ENCODE peak calls at places on chromosomes 1 and 21, in nine cellular contexts. L is right lobe of liver; R is thoracic aorta; E is astrocyte; Y is heart right ventricle; S is tibial artery; V is effector memory CD4-positive, alpha-beta T cell; X is SJSA1; W is GM12878. M is an unnamed sample. For H3K4me1, the result is how much of the 10 kb centered on the place peaks cover.

GRCh38 chr1:94481473-94481933 is 60.1 kb downstream of the F3 start:
- DNase-seq in R (no peak), S (no peak), Y (no peak), E (peak), W (peak), V (peak), L (no peak), X (peak), M (peak)

GRCh38 chr1:93506140-93506539 is 58.2 kb downstream of the FNBP1L start:
- DNase-seq in S (no peak), Y (no peak), W (no peak), R (no peak), V (no peak), L (no peak), E (no peak), X (no peak), M (no peak)

GRCh38 chr1:200893411-200893901 is 1.2 kb upstream of the INAVA start:
- DNase-seq in V (no peak), S (no peak), Y (no peak), W (no peak), X (no peak), L (no peak), E (no peak), R (no peak), M (no peak)

GRCh38 chr1:86429830-86430229 is 5.9 kb downstream of the CLCA2 start:
- DNase-seq in L (no peak), V (no peak), Y (no peak), E (peak), X (peak), W (no peak), S (peak), R (peak), M (no peak)

GRCh38 chr1:53107570-53108322 is 34.7 kb downstream of the SLC1A7 start:
- DNase-seq in E (peak), W (no peak), V (no peak), X (peak), L (no peak), Y (no peak), S (no peak), R (no peak), M (no peak)

GRCh38 chr1:21324368-21325137 is 34.3 kb upstream of the ECE1 start:
- DNase-seq in X (peak), E (peak), S (peak), Y (peak), R (peak), L (no peak), W (peak), V (peak), M (peak)

GRCh38 chr1:209355415-209355814 is 228.1 kb upstream of the CAMK1G start:
- DNase-seq in R (no peak), L (no peak), S (no peak), X (no peak), W (no peak), Y (no peak), V (no peak), E (no peak), M (no peak)

GRCh38 chr1:210302501-210302900 is 26.2 kb upstream of the HHAT start:
- DNase-seq in L (no peak), X (no peak), S (peak), Y (no peak), E (no peak), V (no peak), W (no peak), R (peak), M (peak)

GRCh38 chr21:14687277-14687642 is 141.1 kb upstream of the SAMSN1 start:
- DNase-seq in Y (no peak), S (no peak), X (no peak), L (no peak), W (peak), E (no peak), V (no peak), R (no peak), M (no peak)

GRCh38 chr1:110460253-110461220 is 9.6 kb downstream of the PROK1 start:
- DNase-seq in Y (peak), V (peak), L (no peak), E (peak), W (peak), X (peak), R (peak), S (peak), M (peak)

GRCh38 chr1:14913475-14914155 is 239.9 kb upstream of the TMEM51 start:
- DNase-seq in S (no peak), Y (no peak), V (no peak), W (peak), X (no peak), L (no peak), R (no peak), E (no peak), M (no peak)

GRCh38 chr1:22329171-22329540 is 122.5 kb upstream of the ZBTB40 start:
- DNase-seq in L (no peak), V (no peak), Y (no peak), W (no peak), X (no peak), S (no peak), R (no peak), E (no peak), M (no peak)

GRCh38 chr1:109783436-109783835 is 19.7 kb upstream of the EPS8L3 start:
- DNase-seq in W (no peak), R (no peak), X (peak), Y (peak), V (no peak), E (peak), S (no peak), L (peak), M (peak)

GRCh38 chr1:96979287-96979686 is 257.7 kb downstream of the PTBP2 start:
- DNase-seq in V (no peak), S (no peak), E (no peak), R (no peak), L (no peak), Y (no peak), W (no peak), X (no peak), M (no peak)

GRCh38 chr21:33069994-33070811 is at the start of gene OLIG1:
- DNase-seq in Y (peak), V (no peak), E (peak), S (no peak), X (no peak), W (no peak), R (no peak), L (peak), M (peak)

GRCh38 chr1:178942285-178943218 is 71.7 kb upstream of the ANGPTL1 start:
- DNase-seq in W (no peak), L (no peak), Y (no peak), E (peak), S (peak), V (no peak), X (peak), R (no peak), M (peak)

GRCh38 chr1:159989581-159989980 is 35.5 kb upstream of the SLAMF9 start:
- DNase-seq in L (no peak), W (no peak), S (no peak), X (no peak), E (no peak), Y (no peak), V (no peak), R (no peak), M (no peak)

GRCh38 chr1:155872527-155872926 is 13.2 kb downstream of the SYT11 start:
- DNase-seq in W (no peak), L (no peak), R (no peak), X (no peak), V (no peak), S (no peak), E (no peak), Y (no peak), M (peak)

GRCh38 chr1:61389926-61390845 is 307.8 kb downstream of the NFIA start:
- DNase-seq in V (no peak), L (no peak), E (no peak), R (no peak), X (no peak), Y (no peak), S (no peak), W (no peak), M (no peak)

GRCh38 chr21:30336596-30336995 is 898 bp downstream of the KRTAP27-1 start:
- DNase-seq in R (no peak), L (no peak), S (no peak), V (no peak), W (no peak), X (no peak), E (no peak), Y (no peak), M (no peak)

GRCh38 chr1:208264469-208265126 is 20.4 kb upstream of the PLXNA2 start:
- DNase-seq in L (no peak), Y (no peak), V (no peak), W (no peak), E (peak), R (no peak), X (no peak), S (no peak), M (peak)

GRCh38 chr21:14762309-14762708 is 216.2 kb upstream of the SAMSN1 start:
- DNase-seq in V (no peak), E (no peak), R (no peak), X (no peak), S (no peak), Y (no peak), L (no peak), W (no peak), M (no peak)

GRCh38 chr1:211088156-211088555 is 45.8 kb downstream of the KCNH1 start:
- DNase-seq in X (no peak), L (no peak), E (no peak), S (no peak), R (no peak), Y (no peak), W (no peak), V (no peak), M (no peak)

GRCh38 chr1:175968486-175969182 is 225.2 kb upstream of the TNR start:
- DNase-seq in E (peak), R (no peak), Y (no peak), L (no peak), W (no peak), V (no peak), X (no peak), S (no peak), M (no peak)

GRCh38 chr1:27862671-27863551 is 9.4 kb upstream of the THEMIS2 start:
- DNase-seq in V (no peak), E (peak), L (peak), X (peak), R (no peak), S (peak), Y (no peak), W (peak), M (no peak)

GRCh38 chr1:181817091-181817490 is 244.4 kb downstream of the ZNF648 start:
- DNase-seq in X (no peak), E (no peak), Y (no peak), S (no peak), W (no peak), L (no peak), R (no peak), V (no peak), M (no peak)

GRCh38 chr1:15201221-15201620 is 45.8 kb upstream of the FHAD1 start:
- DNase-seq in E (no peak), S (no peak), W (no peak), Y (no peak), V (no peak), X (no peak), R (no peak), L (no peak), M (no peak)

GRCh38 chr1:55010887-55011217 is 12.1 kb downstream of the BSND start:
- DNase-seq in R (no peak), Y (no peak), W (no peak), L (peak), V (no peak), S (no peak), X (no peak), E (no peak), M (no peak)

GRCh38 chr1:25048728-25049127 is 118.7 kb upstream of the RUNX3 start:
- DNase-seq in X (no peak), R (no peak), W (no peak), Y (no peak), L (no peak), E (no peak), V (no peak), S (no peak), M (no peak)

GRCh38 chr21:46111857-46112730 is 14.2 kb downstream of the COL6A2 start:
- DNase-seq in X (no peak), R (peak), Y (peak), W (no peak), E (no peak), L (peak), V (no peak), S (peak), M (peak)

GRCh38 chr1:69967245-69967766 is 238.1 kb downstream of the LRRC40 start:
- DNase-seq in W (no peak), X (no peak), V (no peak), Y (no peak), R (no peak), L (no peak), S (no peak), E (no peak), M (no peak)

GRCh38 chr1:161915051-161915503 is 108.6 kb downstream of the OLFML2B start:
- DNase-seq in X (no peak), R (no peak), V (no peak), W (peak), E (no peak), L (no peak), Y (no peak), S (no peak), M (no peak)

GRCh38 chr1:199723557-199723956 is 304.0 kb upstream of the NR5A2 start:
- DNase-seq in L (no peak), E (peak), S (no peak), V (no peak), W (no peak), X (no peak), R (no peak), Y (no peak), M (no peak)

GRCh38 chr1:59898927-59899326 is 27.6 kb downstream of the CYP2J2 start:
- DNase-seq in S (no peak), V (no peak), W (no peak), E (peak), R (no peak), X (no peak), Y (no peak), L (no peak), M (no peak)

GRCh38 chr1:161200992-161201827 is 957 bp upstream of the NDUFS2 start:
- DNase-seq in E (no peak), S (peak), L (peak), R (no peak), V (no peak), X (peak), W (no peak), Y (peak), M (peak)

GRCh38 chr1:116001739-116002487 is 25.6 kb downstream of the SLC22A15 start:
- DNase-seq in Y (no peak), X (no peak), V (no peak), E (no peak), R (no peak), S (no peak), L (no peak), W (no peak), M (no peak)

GRCh38 chr1:84078824-84079167 is 65.3 kb upstream of the PRKACB start:
- DNase-seq in S (no peak), R (no peak), V (no peak), L (no peak), E (no peak), Y (no peak), W (no peak), X (no peak), M (no peak)

GRCh38 chr1:119808491-119808890 is 2.8 kb downstream of the REG4 start:
- DNase-seq in E (peak), W (no peak), S (no peak), R (no peak), Y (no peak), L (no peak), V (no peak), X (no peak), M (no peak)

GRCh38 chr1:13759072-13759471 is 59.1 kb downstream of the PRDM2 start:
- DNase-seq in W (no peak), R (no peak), X (no peak), V (no peak), Y (no peak), S (no peak), E (no peak), L (no peak), M (no peak)
- H3K4me1 ChIP-seq in W (under half), R (under half), X (under half), V (under half), Y (half or more), S (half or more), E (under half), L (under half), M (under half)

GRCh38 chr1:184060316-184060715 is 8.8 kb downstream of the TSEN15 start:
- DNase-seq in Y (no peak), R (no peak), X (peak), L (no peak), S (no peak), W (no peak), V (no peak), E (peak), M (no peak)
- H3K4me1 ChIP-seq in Y (under half), R (under half), X (half or more), L (under half), S (under half), W (under half), V (under half), E (under half), M (under half)

GRCh38 chr1:164635074-164635783 is 76.2 kb downstream of the PBX1 start:
- DNase-seq in S (no peak), Y (no peak), E (no peak), L (no peak), W (no peak), X (no peak), R (no peak), V (no peak), M (no peak)
- H3K4me1 ChIP-seq in S (half or more), Y (half or more), E (under half), L (under half), W (under half), X (under half), R (under half), V (under half), M (under half)

DNA sequence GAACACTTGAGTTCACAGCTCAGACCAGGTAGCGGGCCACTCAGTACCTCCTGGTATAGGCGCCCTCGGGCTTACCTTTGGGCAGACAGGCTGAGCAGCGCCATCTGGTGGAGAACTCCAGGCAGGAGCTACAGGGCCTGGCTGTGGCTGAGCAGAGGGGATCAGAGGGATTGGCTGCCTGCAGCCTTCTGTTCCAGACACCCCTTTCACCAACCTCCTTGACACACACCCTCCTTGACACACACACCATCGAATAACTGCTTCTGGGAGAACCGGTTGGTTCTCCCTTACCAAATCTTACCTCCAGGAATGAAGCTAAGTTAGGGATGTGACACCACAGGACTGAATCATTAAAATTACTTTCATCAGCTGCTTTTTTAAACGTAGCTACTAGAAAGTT is 6.5 kb downstream of the LIN28A start:
- DNase-seq in R (no peak), E (peak), Y (peak), S (peak), V (peak), X (peak), L (peak), W (no peak), M (peak)
- H3K4me1 ChIP-seq in R (under half), E (under half), Y (under half), S (under half), V (under half), X (under half), L (under half), W (under half), M (under half)

DNA sequence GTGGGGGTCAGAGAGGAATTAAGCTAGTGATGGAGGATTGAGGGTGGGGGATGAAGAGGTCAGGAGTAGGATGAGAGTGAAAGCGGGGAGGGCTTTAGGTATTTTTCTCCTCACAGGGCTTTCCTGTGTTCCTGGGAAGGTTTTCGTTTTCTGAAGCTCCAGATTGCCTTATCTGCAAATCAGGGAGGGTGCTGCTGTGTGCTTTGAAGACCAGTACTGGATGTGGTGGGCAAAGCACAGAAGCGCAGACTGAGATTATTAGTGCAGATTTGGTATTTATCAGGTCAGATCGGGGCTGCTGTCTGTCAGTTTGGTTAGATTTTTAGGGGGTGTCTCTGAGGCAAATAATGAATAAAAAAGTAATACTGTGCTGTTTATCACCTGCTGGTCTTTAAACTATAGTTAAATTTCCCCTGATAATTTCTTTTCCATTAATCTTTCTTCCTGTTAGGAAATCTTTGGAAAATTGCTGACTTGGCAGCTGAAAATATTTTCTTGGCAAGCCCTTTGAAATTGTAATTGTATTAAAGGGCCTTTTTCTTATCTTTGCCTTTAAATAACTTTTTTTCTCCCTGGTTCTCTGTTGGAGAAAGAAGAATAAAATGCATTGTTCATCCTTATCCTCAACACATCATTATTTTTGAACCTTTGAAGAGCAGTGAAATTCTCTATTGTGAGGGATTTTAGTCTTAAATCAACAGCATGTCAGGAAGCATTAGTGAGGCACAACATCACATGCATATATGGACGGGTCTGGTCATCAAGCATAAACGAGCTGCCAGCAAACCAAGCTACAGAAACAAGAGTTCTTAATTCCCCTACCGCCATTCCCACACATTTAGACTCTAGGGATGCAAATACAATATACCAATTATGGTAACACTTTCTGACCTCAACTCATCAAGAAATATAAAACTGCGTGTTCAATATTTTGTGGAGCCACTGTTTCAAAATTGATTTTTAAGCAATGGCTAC is 139.6 kb downstream of the S1PR1 start:
- DNase-seq in L (no peak), Y (no peak), W (no peak), V (no peak), X (no peak), E (no peak), R (no peak), S (no peak), M (no peak)
- H3K4me1 ChIP-seq in L (under half), Y (under half), W (under half), V (under half), X (under half), E (under half), R (under half), S (under half), M (under half)

GRCh38 chr1:19423130-19423529 is 62.2 kb downstream of the CAPZB start:
- DNase-seq in E (no peak), W (no peak), X (no peak), L (no peak), V (no peak), Y (no peak), R (no peak), S (no peak), M (no peak)
- H3K4me1 ChIP-seq in E (under half), W (under half), X (under half), L (under half), V (under half), Y (half or more), R (half or more), S (half or more), M (under half)

DNA sequence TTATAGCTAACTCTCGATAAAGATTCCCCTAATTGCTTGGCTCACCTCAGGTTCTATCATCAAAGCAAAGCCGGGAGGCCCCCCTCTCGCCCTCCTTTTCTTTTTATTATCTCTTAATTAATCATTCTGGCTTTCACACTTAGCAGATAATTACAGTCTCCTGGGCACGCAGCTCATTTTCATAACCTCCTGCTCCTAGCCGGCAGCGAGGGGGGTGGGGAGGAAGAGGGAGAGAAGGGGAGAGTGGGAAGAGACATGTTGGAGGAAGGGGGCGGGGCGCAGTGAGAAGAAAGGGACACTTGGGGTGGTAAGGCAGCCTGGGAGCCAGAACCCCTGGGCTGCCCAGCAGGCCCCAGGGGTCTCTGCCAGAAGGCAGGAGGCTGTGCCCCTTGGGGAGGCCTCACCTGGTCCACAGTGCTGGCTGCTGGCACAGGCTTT is 14.5 kb downstream of the KIRREL1 start:
- DNase-seq in E (no peak), L (no peak), S (no peak), V (no peak), R (no peak), X (no peak), W (no peak), Y (no peak), M (no peak)
- H3K4me1 ChIP-seq in E (half or more), L (under half), S (half or more), V (under half), R (half or more), X (half or more), W (under half), Y (half or more), M (under half)